ENCODE peak calls at places on chromosome 9, in eight cellular contexts. T is astrocyte of the spinal cord, B is AG09309, R is tibial artery, J is upper lobe of right lung, A is A549, M is transverse colon, X is brain microvascular endothelial cell. O is an unnamed sample.

GRCh38 chr9:130681769-130682489 is 11.7 kb upstream of the EXOSC2 start:
- DNase-seq in T (no peak), B (no peak), R (no peak), J (no peak), A (peak; percentile 42), M (peak; percentile 23), X (no peak), O (no peak)

GRCh38 chr9:19665146-19665863 is 123.5 kb downstream of the SLC24A2 start:
- DNase-seq in T (no peak), B (no peak), R (no peak), J (no peak), A (no peak), M (no peak), X (no peak), O (no peak)

GRCh38 chr9:77486968-77487367 is 161.2 kb downstream of the GNA14 start:
- DNase-seq in T (no peak), B (no peak), R (no peak), J (no peak), A (no peak), M (no peak), X (no peak), O (no peak)

GRCh38 chr9:3912817-3913216 is 387.0 kb upstream of the RFX3 start:
- DNase-seq in T (no peak), B (no peak), R (no peak), J (no peak), A (no peak), M (no peak), X (peak; percentile 39), O (peak; percentile 87)

GRCh38 chr9:129558551-129559505 is 62.1 kb downstream of the C9orf50 start:
- DNase-seq in T (no peak), B (no peak), R (no peak), J (no peak), A (peak; percentile 79), M (no peak), X (no peak), O (no peak)

GRCh38 chr9:5876026-5876425 is 14.7 kb upstream of the MLANA start:
- DNase-seq in T (no peak), B (no peak), R (no peak), J (no peak), A (no peak), M (no peak), X (no peak), O (no peak)

GRCh38 chr9:93116049-93116961 is 17.7 kb downstream of the NINJ1 start:
- DNase-seq in T (no peak), B (no peak), R (peak; percentile 90), J (peak; percentile 88), A (peak; percentile 57), M (peak; percentile 65), X (no peak), O (no peak)

GRCh38 chr9:5909999-5910398 is 19.3 kb downstream of the MLANA start:
- DNase-seq in T (peak; percentile 19), B (no peak), R (no peak), J (no peak), A (no peak), M (no peak), X (no peak), O (no peak)

GRCh38 chr9:32378993-32379729 is 5.3 kb upstream of the ACO1 start:
- DNase-seq in T (peak; percentile 81), B (peak; percentile 54), R (no peak), J (no peak), A (peak; percentile 82), M (peak; percentile 22), X (peak; percentile 66), O (peak; percentile 41)

GRCh38 chr9:35749515-35750255 is 598 bp downstream of the RGP1 start:
- DNase-seq in T (no peak), B (no peak), R (no peak), J (peak; percentile 78), A (peak; percentile 33), M (peak; percentile 75), X (no peak), O (no peak)

GRCh38 chr9:89497978-89498844 is at the start of gene SEMA4D:
- DNase-seq in T (peak; percentile 23), B (no peak), R (peak; percentile 76), J (peak; percentile 85), A (peak; percentile 70), M (peak; percentile 85), X (peak; percentile 11), O (no peak)

GRCh38 chr9:122060481-122060880 is 32.6 kb downstream of the TTLL11 start:
- DNase-seq in T (no peak), B (no peak), R (no peak), J (no peak), A (no peak), M (no peak), X (no peak), O (no peak)

GRCh38 chr9:123724211-123724831 is 205.6 kb downstream of the DENND1A start:
- DNase-seq in T (peak; percentile 50), B (peak; percentile 37), R (no peak), J (no peak), A (peak; percentile 43), M (no peak), X (peak; percentile 42), O (no peak)

GRCh38 chr9:119412399-119412798 is 43.2 kb upstream of the BRINP1 start:
- DNase-seq in T (no peak), B (no peak), R (no peak), J (no peak), A (no peak), M (no peak), X (no peak), O (no peak)

GRCh38 chr9:32394381-32395049 is 10.1 kb downstream of the ACO1 start:
- DNase-seq in T (no peak), B (no peak), R (no peak), J (no peak), A (no peak), M (no peak), X (no peak), O (no peak)

GRCh38 chr9:87148391-87149237 is 201.3 kb upstream of the GAS1 start:
- DNase-seq in T (peak; percentile 76), B (no peak), R (peak; percentile 92), J (peak; percentile 84), A (peak; percentile 19), M (peak; percentile 52), X (peak; percentile 67), O (peak; percentile 26)

GRCh38 chr9:104779334-104779733 is 15.4 kb downstream of the NIPSNAP3B start:
- DNase-seq in T (no peak), B (no peak), R (no peak), J (no peak), A (no peak), M (no peak), X (no peak), O (no peak)

GRCh38 chr9:83062653-83063527 is at the start of gene RASEF:
- DNase-seq in T (peak; percentile 42), B (no peak), R (no peak), J (peak; percentile 93), A (peak; percentile 80), M (peak; percentile 85), X (no peak), O (no peak)

GRCh38 chr9:127318651-127319167 is 54.1 kb downstream of the GARNL3 start:
- DNase-seq in T (peak; percentile 37), B (no peak), R (no peak), J (no peak), A (no peak), M (no peak), X (peak; percentile 56), O (peak; percentile 21)

GRCh38 chr9:37200572-37201005 is 80.2 kb downstream of the ZCCHC7 start:
- DNase-seq in T (peak; percentile 61), B (peak; percentile 17), R (no peak), J (no peak), A (no peak), M (no peak), X (no peak), O (no peak)

GRCh38 chr9:72540348-72540873 is 19.0 kb downstream of the TMC1 start:
- DNase-seq in T (peak; percentile 53), B (peak; percentile 87), R (no peak), J (no peak), A (peak; percentile 75), M (no peak), X (peak; percentile 24), O (no peak)

GRCh38 chr9:114389612-114390368 is 2.0 kb upstream of the AKNA start:
- DNase-seq in T (no peak), B (no peak), R (no peak), J (no peak), A (no peak), M (no peak), X (no peak), O (no peak)
- TF ChIP-seq CTCF in T (no peak), B (no peak), R (no peak), J (no peak), A (no peak), M (no peak), X (no peak), O (peak; percentile 13)

DNA sequence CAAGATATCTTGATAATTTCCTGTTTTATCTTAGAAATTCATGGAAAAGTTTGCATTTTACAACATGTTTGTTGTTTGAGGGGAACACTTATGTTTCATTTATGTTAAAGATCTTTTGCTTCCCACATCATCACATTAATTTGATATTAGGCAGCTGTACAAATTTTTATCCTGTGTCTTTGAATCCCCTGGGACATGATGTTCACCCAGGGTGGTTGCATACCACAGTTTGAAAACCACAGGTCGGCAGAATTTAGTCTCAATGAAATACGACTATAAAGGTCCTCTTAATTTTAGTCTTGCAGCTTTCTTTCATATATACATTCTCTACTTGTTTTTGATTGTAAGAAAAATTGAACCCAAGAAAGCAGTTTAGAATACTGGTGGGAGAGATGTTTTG is 3.7 kb downstream of the NAA35 start:
- DNase-seq in T (no peak), B (no peak), R (no peak), J (no peak), A (no peak), M (no peak), X (no peak), O (no peak)
- H3K4me3 ChIP-seq in T (no peak overlapping the region), B (no peak overlapping the region), R (no peak overlapping the region), J (no peak overlapping the region), A (no peak overlapping the region), M (no peak overlapping the region), X (no peak overlapping the region), O (no peak overlapping the region)

DNA sequence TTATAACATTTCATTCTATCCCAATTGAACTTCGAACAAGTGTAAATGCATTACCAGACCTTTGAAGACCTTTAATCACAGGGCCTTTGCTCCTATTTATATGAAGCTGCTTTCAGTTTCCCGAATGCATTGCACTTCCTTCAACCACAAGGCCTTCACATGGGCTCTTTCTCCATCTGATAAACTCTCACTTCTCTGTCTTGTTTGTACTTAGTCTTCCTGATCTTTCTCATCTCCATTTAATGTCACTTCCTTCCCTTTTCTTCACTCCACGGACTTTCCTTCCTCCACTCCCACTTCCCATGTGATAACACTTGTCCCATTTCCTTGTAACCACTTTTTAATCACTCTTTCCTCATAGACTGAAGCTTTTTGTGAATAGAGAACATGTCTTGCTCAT is 74.3 kb upstream of the TNC start:
- DNase-seq in T (no peak), B (no peak), R (no peak), J (no peak), A (no peak), M (no peak), X (no peak), O (no peak)
- TF ChIP-seq CTCF in T (no peak), B (no peak), R (no peak), J (no peak), A (no peak), M (no peak), X (no peak), O (no peak)

DNA sequence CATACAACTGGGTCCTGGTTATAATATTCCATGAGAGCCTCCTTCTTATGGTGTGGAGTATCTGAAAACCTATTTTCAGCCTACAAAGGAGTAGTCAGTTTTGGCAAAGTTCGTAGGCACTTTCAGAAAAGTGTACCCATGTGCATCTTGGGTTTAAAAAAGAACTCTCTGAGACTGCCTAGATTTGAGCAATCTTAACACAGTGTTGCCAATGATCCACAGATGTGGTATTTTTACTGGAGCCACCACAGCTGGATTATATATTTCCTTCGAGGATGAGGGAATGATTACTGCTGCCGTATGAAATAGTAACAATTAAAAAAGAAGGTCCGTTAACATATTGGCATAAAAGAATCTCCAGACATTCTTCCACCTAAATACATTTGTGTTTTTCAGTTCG is 1.1 kb downstream of the PALM2AKAP2 start:
- DNase-seq in T (no peak), B (no peak), R (no peak), J (no peak), A (no peak), M (no peak), X (no peak), O (no peak)
- H3K4me3 ChIP-seq in T (peak overlapping the region; percentile 68), B (peak overlapping the region; percentile 82), R (peak overlapping the region; percentile 75), J (peak overlapping the region; percentile 59), A (no peak overlapping the region), M (peak overlapping the region; percentile 56), X (peak overlapping the region; percentile 85), O (peak overlapping the region; percentile 77)

O was measured in kidney epithelial cell.